ENCODE peak calls at places on chromosomes 16 and 17, in seven cellular contexts. V is IMR-90, N is astrocyte of the spinal cord, U is kidney epithelial cell, Y is cardiac fibroblast, X is cardiac muscle cell, G is Daoy. O is an unnamed sample.

GRCh38 chr17:42287305-42288077 is 807 bp upstream of the STAT5A start:
- DNase-seq in V (no peak), N (no peak), U (no peak), Y (no peak), X (peak), G (peak), O (no peak)

GRCh38 chr16:83953796-83954576 is 946 bp downstream of the OSGIN1 start:
- DNase-seq in V (peak), N (peak), U (peak), Y (peak), X (peak), G (peak), O (no peak)

GRCh38 chr16:80932725-80933124 is 74.0 kb downstream of the CMC2 start:
- DNase-seq in V (peak), N (peak), U (peak), Y (peak), X (peak), G (peak), O (peak)

GRCh38 chr17:44677136-44677535 is 12.4 kb downstream of the CCDC43 start:
- DNase-seq in V (peak), N (peak), U (no peak), Y (peak), X (no peak), G (no peak), O (no peak)

GRCh38 chr16:12801511-12802042 is 2.1 kb downstream of the CPPED1 start:
- DNase-seq in V (peak), N (peak), U (no peak), Y (peak), X (peak), G (peak), O (peak)

GRCh38 chr16:88684569-88685155 is 1.6 kb downstream of the SNAI3 start:
- DNase-seq in V (no peak), N (no peak), U (no peak), Y (no peak), X (no peak), G (no peak), O (no peak)

GRCh38 chr17:78933025-78933958 is 8.1 kb upstream of the TIMP2 start:
- DNase-seq in V (peak), N (peak), U (peak), Y (peak), X (peak), G (peak), O (peak)

GRCh38 chr17:77479817-77480508 is 339.2 kb downstream of the SEC14L1 start:
- DNase-seq in V (peak), N (no peak), U (no peak), Y (no peak), X (no peak), G (no peak), O (no peak)

GRCh38 chr17:64343833-64344637 is 46.6 kb downstream of the PECAM1 start:
- DNase-seq in V (peak), N (peak), U (peak), Y (peak), X (peak), G (peak), O (peak)

GRCh38 chr17:3647769-3648540 is 11.4 kb downstream of the CTNS start:
- DNase-seq in V (peak), N (peak), U (no peak), Y (peak), X (peak), G (peak), O (no peak)

GRCh38 chr17:1648582-1649115 is 1.0 kb downstream of the RILP start:
- DNase-seq in V (peak), N (peak), U (no peak), Y (peak), X (peak), G (peak), O (peak)

GRCh38 chr17:37700881-37701280 is 44.0 kb downstream of the HNF1B start:
- DNase-seq in V (peak), N (no peak), U (no peak), Y (no peak), X (no peak), G (peak), O (no peak)

GRCh38 chr17:33401253-33401652 is 108.2 kb upstream of the ASIC2 start:
- DNase-seq in V (no peak), N (no peak), U (no peak), Y (no peak), X (no peak), G (no peak), O (no peak)

GRCh38 chr16:31528726-31529397 is 1.2 kb downstream of the AHSP start:
- DNase-seq in V (peak), N (peak), U (no peak), Y (peak), X (peak), G (no peak), O (peak)

GRCh38 chr17:76241205-76241539 is 879 bp upstream of the RNF157 start:
- DNase-seq in V (no peak), N (no peak), U (no peak), Y (no peak), X (no peak), G (no peak), O (no peak)

GRCh38 chr17:48011405-48012150 is 26.0 kb downstream of the COPZ2 start:
- DNase-seq in V (peak), N (no peak), U (no peak), Y (peak), X (peak), G (peak), O (no peak)

GRCh38 chr16:53692146-53692545 is 11.5 kb downstream of the RPGRIP1L start:
- DNase-seq in V (no peak), N (no peak), U (no peak), Y (peak), X (peak), G (peak), O (no peak)

GRCh38 chr16:81447383-81448101 is 2.9 kb downstream of the CMIP start:
- DNase-seq in V (no peak), N (no peak), U (no peak), Y (no peak), X (no peak), G (no peak), O (no peak)

GRCh38 chr17:10295728-10296343 is 77.0 kb downstream of the MYH13 start:
- DNase-seq in V (peak), N (peak), U (peak), Y (peak), X (peak), G (peak), O (no peak)

GRCh38 chr17:68318103-68318991 is 27.1 kb downstream of the ARSG start:
- DNase-seq in V (peak), N (peak), U (no peak), Y (peak), X (peak), G (peak), O (peak)

GRCh38 chr16:66588981-66589713 is 9.9 kb downstream of the CMTM2 start:
- DNase-seq in V (peak), N (no peak), U (no peak), Y (peak), X (peak), G (peak), O (no peak)

GRCh38 chr17:75047398-75048098 is 523 bp downstream of the KCTD2 start:
- DNase-seq in V (no peak), N (no peak), U (no peak), Y (no peak), X (peak), G (peak), O (no peak)

GRCh38 chr16:22065252-22065651 is 27.1 kb upstream of the VWA3A start:
- DNase-seq in V (no peak), N (no peak), U (no peak), Y (no peak), X (no peak), G (no peak), O (no peak)

GRCh38 chr17:61490540-61490975 is 38.3 kb downstream of the TBX4 start:
- DNase-seq in V (peak), N (peak), U (no peak), Y (peak), X (peak), G (peak), O (no peak)

O was measured in astrocyte of the cerebellum.